ENCODE peak calls at places on chromosomes 16 and 17, in ten cellular contexts. One of them, this sample, is unnamed.

GRCh38 chr16:80527297-80527696 is 13.5 kb upstream of the DYNLRB2 start:
- DNase-seq in cardiac septum: no peak
- DNase-seq in NCI-H1417: peak
- DNase-seq in NCI-H1436: no peak
- DNase-seq in NCI-H345: peak
- DNase-seq in AG04450: no peak
- DNase-seq in stimulated activated CD8-positive, alpha-beta memory T cell treated with anti-CD3 and anti-CD28 coated beads, Interleukin-7, amount 100 ng/mL, for 48 hours: peak
- DNase-seq in HepG2: peak
- DNase-seq in effector CD4-positive, alpha-beta T cell: peak
- DNase-seq in cardiac fibroblast: peak
- DNase-seq in this sample: peak

GRCh38 chr16:26709175-26709574 is 357.6 kb upstream of the C16orf82 start:
- DNase-seq in effector CD4-positive, alpha-beta T cell: no peak
- DNase-seq in stimulated activated CD8-positive, alpha-beta memory T cell treated with anti-CD3 and anti-CD28 coated beads, Interleukin-7, amount 100 ng/mL, for 48 hours: no peak
- DNase-seq in NCI-H345: no peak
- DNase-seq in AG04450: no peak
- DNase-seq in NCI-H1417: no peak
- DNase-seq in NCI-H1436: no peak
- DNase-seq in cardiac septum: no peak
- DNase-seq in HepG2: no peak
- DNase-seq in cardiac fibroblast: no peak
- DNase-seq in this sample: no peak

GRCh38 chr16:24950275-24950674 is 64.9 kb downstream of the ARHGAP17 start:
- DNase-seq in NCI-H1436: no peak
- DNase-seq in AG04450: peak
- DNase-seq in cardiac fibroblast: peak
- DNase-seq in HepG2: no peak
- DNase-seq in effector CD4-positive, alpha-beta T cell: no peak
- DNase-seq in stimulated activated CD8-positive, alpha-beta memory T cell treated with anti-CD3 and anti-CD28 coated beads, Interleukin-7, amount 100 ng/mL, for 48 hours: no peak
- DNase-seq in NCI-H1417: no peak
- DNase-seq in NCI-H345: no peak
- DNase-seq in cardiac septum: peak
- DNase-seq in this sample: peak

GRCh38 chr17:17076066-17076465 is 33.8 kb downstream of the MPRIP start:
- DNase-seq in NCI-H1417: no peak
- DNase-seq in AG04450: no peak
- DNase-seq in cardiac fibroblast: no peak
- DNase-seq in NCI-H1436: no peak
- DNase-seq in cardiac septum: peak
- DNase-seq in stimulated activated CD8-positive, alpha-beta memory T cell treated with anti-CD3 and anti-CD28 coated beads, Interleukin-7, amount 100 ng/mL, for 48 hours: no peak
- DNase-seq in HepG2: no peak
- DNase-seq in effector CD4-positive, alpha-beta T cell: no peak
- DNase-seq in NCI-H345: no peak
- DNase-seq in this sample: peak

GRCh38 chr17:31508310-31509094 is 117.0 kb downstream of the RAB11FIP4 start:
- DNase-seq in NCI-H1417: no peak
- DNase-seq in NCI-H345: no peak
- DNase-seq in cardiac septum: no peak
- DNase-seq in cardiac fibroblast: no peak
- DNase-seq in effector CD4-positive, alpha-beta T cell: peak
- DNase-seq in stimulated activated CD8-positive, alpha-beta memory T cell treated with anti-CD3 and anti-CD28 coated beads, Interleukin-7, amount 100 ng/mL, for 48 hours: peak
- DNase-seq in NCI-H1436: no peak
- DNase-seq in HepG2: peak
- DNase-seq in AG04450: no peak
- DNase-seq in this sample: peak

GRCh38 chr17:17738901-17739300 is 57.6 kb downstream of the RAI1 start:
- DNase-seq in stimulated activated CD8-positive, alpha-beta memory T cell treated with anti-CD3 and anti-CD28 coated beads, Interleukin-7, amount 100 ng/mL, for 48 hours: no peak
- DNase-seq in cardiac septum: no peak
- DNase-seq in cardiac fibroblast: no peak
- DNase-seq in NCI-H345: no peak
- DNase-seq in NCI-H1417: no peak
- DNase-seq in effector CD4-positive, alpha-beta T cell: no peak
- DNase-seq in HepG2: no peak
- DNase-seq in NCI-H1436: no peak
- DNase-seq in AG04450: no peak
- DNase-seq in this sample: no peak

GRCh38 chr16:15572329-15573001 is 70.5 kb downstream of the MARF1 start:
- DNase-seq in NCI-H345: no peak
- DNase-seq in AG04450: peak
- DNase-seq in stimulated activated CD8-positive, alpha-beta memory T cell treated with anti-CD3 and anti-CD28 coated beads, Interleukin-7, amount 100 ng/mL, for 48 hours: peak
- DNase-seq in HepG2: peak
- DNase-seq in NCI-H1417: no peak
- DNase-seq in effector CD4-positive, alpha-beta T cell: no peak
- DNase-seq in cardiac septum: no peak
- DNase-seq in cardiac fibroblast: peak
- DNase-seq in NCI-H1436: no peak
- DNase-seq in this sample: peak

GRCh38 chr17:40551091-40551873 is 14.0 kb downstream of the CCR7 start:
- DNase-seq in NCI-H1436: no peak
- DNase-seq in NCI-H345: no peak
- DNase-seq in stimulated activated CD8-positive, alpha-beta memory T cell treated with anti-CD3 and anti-CD28 coated beads, Interleukin-7, amount 100 ng/mL, for 48 hours: no peak
- DNase-seq in cardiac septum: peak
- DNase-seq in NCI-H1417: no peak
- DNase-seq in cardiac fibroblast: peak
- DNase-seq in HepG2: peak
- DNase-seq in AG04450: peak
- DNase-seq in effector CD4-positive, alpha-beta T cell: no peak
- DNase-seq in this sample: peak

GRCh38 chr17:43878260-43879082 is 28.9 kb downstream of the MPP2 start:
- DNase-seq in NCI-H1417: peak
- DNase-seq in cardiac septum: peak
- DNase-seq in HepG2: peak
- DNase-seq in effector CD4-positive, alpha-beta T cell: peak
- DNase-seq in NCI-H1436: peak
- DNase-seq in NCI-H345: peak
- DNase-seq in cardiac fibroblast: peak
- DNase-seq in stimulated activated CD8-positive, alpha-beta memory T cell treated with anti-CD3 and anti-CD28 coated beads, Interleukin-7, amount 100 ng/mL, for 48 hours: no peak
- DNase-seq in AG04450: peak
- DNase-seq in this sample: peak

GRCh38 chr17:8222380-8222629 is 11.9 kb upstream of the AURKB start:
- DNase-seq in NCI-H1436: no peak
- DNase-seq in stimulated activated CD8-positive, alpha-beta memory T cell treated with anti-CD3 and anti-CD28 coated beads, Interleukin-7, amount 100 ng/mL, for 48 hours: no peak
- DNase-seq in AG04450: no peak
- DNase-seq in effector CD4-positive, alpha-beta T cell: no peak
- DNase-seq in cardiac fibroblast: no peak
- DNase-seq in NCI-H1417: no peak
- DNase-seq in HepG2: peak
- DNase-seq in NCI-H345: no peak
- DNase-seq in cardiac septum: no peak
- DNase-seq in this sample: no peak

GRCh38 chr17:15121426-15121825 is 143.7 kb downstream of the PMP22 start:
- DNase-seq in stimulated activated CD8-positive, alpha-beta memory T cell treated with anti-CD3 and anti-CD28 coated beads, Interleukin-7, amount 100 ng/mL, for 48 hours: no peak
- DNase-seq in NCI-H1417: no peak
- DNase-seq in effector CD4-positive, alpha-beta T cell: no peak
- DNase-seq in NCI-H1436: no peak
- DNase-seq in HepG2: no peak
- DNase-seq in AG04450: no peak
- DNase-seq in cardiac septum: no peak
- DNase-seq in cardiac fibroblast: no peak
- DNase-seq in NCI-H345: no peak
- DNase-seq in this sample: no peak

GRCh38 chr16:79899316-79900110 is 299.0 kb upstream of the MAF start:
- DNase-seq in cardiac fibroblast: no peak
- DNase-seq in NCI-H1436: no peak
- DNase-seq in NCI-H345: no peak
- DNase-seq in effector CD4-positive, alpha-beta T cell: no peak
- DNase-seq in AG04450: no peak
- DNase-seq in HepG2: no peak
- DNase-seq in cardiac septum: no peak
- DNase-seq in stimulated activated CD8-positive, alpha-beta memory T cell treated with anti-CD3 and anti-CD28 coated beads, Interleukin-7, amount 100 ng/mL, for 48 hours: no peak
- DNase-seq in NCI-H1417: no peak
- DNase-seq in this sample: no peak

GRCh38 chr16:49531425-49531824 is 157.8 kb downstream of the C16orf78 start:
- DNase-seq in NCI-H1417: no peak
- DNase-seq in cardiac fibroblast: no peak
- DNase-seq in NCI-H345: no peak
- DNase-seq in NCI-H1436: no peak
- DNase-seq in effector CD4-positive, alpha-beta T cell: no peak
- DNase-seq in cardiac septum: no peak
- DNase-seq in stimulated activated CD8-positive, alpha-beta memory T cell treated with anti-CD3 and anti-CD28 coated beads, Interleukin-7, amount 100 ng/mL, for 48 hours: no peak
- DNase-seq in HepG2: no peak
- DNase-seq in AG04450: no peak
- DNase-seq in this sample: peak

GRCh38 chr17:2337811-2338657 is 733 bp downstream of the SGSM2 start:
- DNase-seq in NCI-H1417: peak
- DNase-seq in NCI-H345: peak
- DNase-seq in cardiac septum: no peak
- DNase-seq in stimulated activated CD8-positive, alpha-beta memory T cell treated with anti-CD3 and anti-CD28 coated beads, Interleukin-7, amount 100 ng/mL, for 48 hours: peak
- DNase-seq in HepG2: peak
- DNase-seq in effector CD4-positive, alpha-beta T cell: peak
- DNase-seq in NCI-H1436: peak
- DNase-seq in AG04450: no peak
- DNase-seq in cardiac fibroblast: peak
- DNase-seq in this sample: peak

GRCh38 chr17:17685775-17686291 is 4.6 kb downstream of the RAI1 start:
- DNase-seq in AG04450: peak
- DNase-seq in effector CD4-positive, alpha-beta T cell: no peak
- DNase-seq in cardiac septum: no peak
- DNase-seq in HepG2: no peak
- DNase-seq in cardiac fibroblast: peak
- DNase-seq in NCI-H345: no peak
- DNase-seq in NCI-H1436: no peak
- DNase-seq in stimulated activated CD8-positive, alpha-beta memory T cell treated with anti-CD3 and anti-CD28 coated beads, Interleukin-7, amount 100 ng/mL, for 48 hours: no peak
- DNase-seq in NCI-H1417: peak
- DNase-seq in this sample: peak

GRCh38 chr17:46766493-46767491 is 51.7 kb downstream of the WNT3 start:
- DNase-seq in AG04450: no peak
- DNase-seq in stimulated activated CD8-positive, alpha-beta memory T cell treated with anti-CD3 and anti-CD28 coated beads, Interleukin-7, amount 100 ng/mL, for 48 hours: no peak
- DNase-seq in NCI-H1436: no peak
- DNase-seq in effector CD4-positive, alpha-beta T cell: no peak
- DNase-seq in NCI-H345: no peak
- DNase-seq in HepG2: no peak
- DNase-seq in NCI-H1417: no peak
- DNase-seq in cardiac septum: no peak
- DNase-seq in cardiac fibroblast: no peak
- DNase-seq in this sample: no peak

GRCh38 chr16:29974291-29975133 is 844 bp downstream of the TAOK2 start:
- DNase-seq in NCI-H1436: no peak
- DNase-seq in cardiac fibroblast: peak
- DNase-seq in AG04450: no peak
- DNase-seq in HepG2: no peak
- DNase-seq in stimulated activated CD8-positive, alpha-beta memory T cell treated with anti-CD3 and anti-CD28 coated beads, Interleukin-7, amount 100 ng/mL, for 48 hours: no peak
- DNase-seq in NCI-H345: no peak
- DNase-seq in NCI-H1417: peak
- DNase-seq in cardiac septum: peak
- DNase-seq in effector CD4-positive, alpha-beta T cell: no peak
- DNase-seq in this sample: peak

GRCh38 chr16:51637744-51638100 is 486.7 kb upstream of the SALL1 start:
- DNase-seq in AG04450: no peak
- DNase-seq in effector CD4-positive, alpha-beta T cell: no peak
- DNase-seq in cardiac fibroblast: no peak
- DNase-seq in stimulated activated CD8-positive, alpha-beta memory T cell treated with anti-CD3 and anti-CD28 coated beads, Interleukin-7, amount 100 ng/mL, for 48 hours: no peak
- DNase-seq in HepG2: no peak
- DNase-seq in NCI-H1436: no peak
- DNase-seq in NCI-H345: no peak
- DNase-seq in NCI-H1417: no peak
- DNase-seq in cardiac septum: no peak
- DNase-seq in this sample: no peak

GRCh38 chr17:76633628-76634328 is 9.8 kb downstream of the ST6GALNAC1 start:
- DNase-seq in NCI-H345: no peak
- DNase-seq in effector CD4-positive, alpha-beta T cell: no peak
- DNase-seq in NCI-H1436: no peak
- DNase-seq in stimulated activated CD8-positive, alpha-beta memory T cell treated with anti-CD3 and anti-CD28 coated beads, Interleukin-7, amount 100 ng/mL, for 48 hours: no peak
- DNase-seq in NCI-H1417: no peak
- DNase-seq in AG04450: no peak
- DNase-seq in cardiac fibroblast: no peak
- DNase-seq in cardiac septum: no peak
- DNase-seq in HepG2: peak
- DNase-seq in this sample: no peak

GRCh38 chr16:85136213-85136704 is 24.0 kb upstream of the CIBAR2 start:
- DNase-seq in cardiac fibroblast: peak
- DNase-seq in stimulated activated CD8-positive, alpha-beta memory T cell treated with anti-CD3 and anti-CD28 coated beads, Interleukin-7, amount 100 ng/mL, for 48 hours: no peak
- DNase-seq in NCI-H1417: peak
- DNase-seq in NCI-H1436: no peak
- DNase-seq in AG04450: no peak
- DNase-seq in HepG2: no peak
- DNase-seq in effector CD4-positive, alpha-beta T cell: no peak
- DNase-seq in cardiac septum: no peak
- DNase-seq in NCI-H345: no peak
- DNase-seq in this sample: peak

GRCh38 chr17:42855048-42855596 is 4.1 kb downstream of the AOC3 start:
- DNase-seq in NCI-H345: no peak
- DNase-seq in cardiac fibroblast: no peak
- DNase-seq in HepG2: peak
- DNase-seq in NCI-H1417: no peak
- DNase-seq in stimulated activated CD8-positive, alpha-beta memory T cell treated with anti-CD3 and anti-CD28 coated beads, Interleukin-7, amount 100 ng/mL, for 48 hours: no peak
- DNase-seq in NCI-H1436: no peak
- DNase-seq in AG04450: no peak
- DNase-seq in cardiac septum: no peak
- DNase-seq in effector CD4-positive, alpha-beta T cell: no peak
- DNase-seq in this sample: no peak

GRCh38 chr17:40485851-40486512 is 15.4 kb downstream of the TNS4 start:
- DNase-seq in HepG2: peak
- DNase-seq in cardiac septum: no peak
- DNase-seq in NCI-H1436: no peak
- DNase-seq in AG04450: peak
- DNase-seq in cardiac fibroblast: peak
- DNase-seq in stimulated activated CD8-positive, alpha-beta memory T cell treated with anti-CD3 and anti-CD28 coated beads, Interleukin-7, amount 100 ng/mL, for 48 hours: no peak
- DNase-seq in NCI-H1417: no peak
- DNase-seq in effector CD4-positive, alpha-beta T cell: no peak
- DNase-seq in NCI-H345: no peak
- DNase-seq in this sample: peak

GRCh38 chr16:62615526-62615925 is 579.3 kb upstream of the CDH8 start:
- DNase-seq in HepG2: no peak
- DNase-seq in effector CD4-positive, alpha-beta T cell: no peak
- DNase-seq in NCI-H1417: no peak
- DNase-seq in AG04450: no peak
- DNase-seq in stimulated activated CD8-positive, alpha-beta memory T cell treated with anti-CD3 and anti-CD28 coated beads, Interleukin-7, amount 100 ng/mL, for 48 hours: no peak
- DNase-seq in cardiac fibroblast: no peak
- DNase-seq in NCI-H1436: no peak
- DNase-seq in NCI-H345: no peak
- DNase-seq in cardiac septum: no peak
- DNase-seq in this sample: no peak

GRCh38 chr17:79202476-79202875 is 127.9 kb downstream of the ENGASE start:
- DNase-seq in cardiac fibroblast: peak
- DNase-seq in effector CD4-positive, alpha-beta T cell: no peak
- DNase-seq in cardiac septum: no peak
- DNase-seq in NCI-H1417: no peak
- DNase-seq in HepG2: no peak
- DNase-seq in NCI-H1436: no peak
- DNase-seq in stimulated activated CD8-positive, alpha-beta memory T cell treated with anti-CD3 and anti-CD28 coated beads, Interleukin-7, amount 100 ng/mL, for 48 hours: no peak
- DNase-seq in AG04450: no peak
- DNase-seq in NCI-H345: no peak
- DNase-seq in this sample: no peak

GRCh38 chr17:80277751-80278671 is 17.4 kb downstream of the RNF213 start:
- DNase-seq in AG04450: no peak
- DNase-seq in NCI-H1436: no peak
- DNase-seq in stimulated activated CD8-positive, alpha-beta memory T cell treated with anti-CD3 and anti-CD28 coated beads, Interleukin-7, amount 100 ng/mL, for 48 hours: no peak
- DNase-seq in NCI-H345: no peak
- DNase-seq in NCI-H1417: peak
- DNase-seq in cardiac septum: no peak
- DNase-seq in cardiac fibroblast: no peak
- DNase-seq in HepG2: no peak
- DNase-seq in effector CD4-positive, alpha-beta T cell: no peak
- DNase-seq in this sample: peak